ENCODE peak calls at places on chromosomes 13 and 19, in ten cellular contexts. One of them, this sample, is unnamed.

GRCh38 chr13:113777311-113778260 is 18.6 kb downstream of the TMEM255B start:
- DNase-seq in ecto neural progenitor cell: peak
- DNase-seq in activated CD4-positive, alpha-beta T cell treated with anti-CD3 and anti-CD28 coated beads, Interleukin-2, amount 50 U/mL, for 4 hours: no peak
- DNase-seq in T-helper 2 cell treated with Interferon-gamma antibody and Interleukin-4, amounts not matched to agents 5 μg/mL and 100 μg/mL, for 36 hours: no peak
- DNase-seq in HFFc6: no peak
- DNase-seq in cardiac muscle cell: peak
- DNase-seq in T-helper 17 cell: no peak
- DNase-seq in NCI-H1930: no peak
- DNase-seq in upper lobe of left lung: no peak
- DNase-seq in CD8-positive, alpha-beta T cell: no peak
- DNase-seq in this sample: no peak

GRCh38 chr13:113291997-113292862 is 4.8 kb upstream of the LAMP1 start:
- DNase-seq in ecto neural progenitor cell: peak
- DNase-seq in activated CD4-positive, alpha-beta T cell treated with anti-CD3 and anti-CD28 coated beads, Interleukin-2, amount 50 U/mL, for 4 hours: peak
- DNase-seq in T-helper 2 cell treated with Interferon-gamma antibody and Interleukin-4, amounts not matched to agents 5 μg/mL and 100 μg/mL, for 36 hours: peak
- DNase-seq in HFFc6: peak
- DNase-seq in cardiac muscle cell: peak
- DNase-seq in T-helper 17 cell: no peak
- DNase-seq in NCI-H1930: no peak
- DNase-seq in upper lobe of left lung: peak
- DNase-seq in CD8-positive, alpha-beta T cell: no peak
- DNase-seq in this sample: no peak

GRCh38 chr13:28657784-28658538 is 969 bp upstream of the POMP start:
- DNase-seq in ecto neural progenitor cell: no peak
- DNase-seq in activated CD4-positive, alpha-beta T cell treated with anti-CD3 and anti-CD28 coated beads, Interleukin-2, amount 50 U/mL, for 4 hours: no peak
- DNase-seq in T-helper 2 cell treated with Interferon-gamma antibody and Interleukin-4, amounts not matched to agents 5 μg/mL and 100 μg/mL, for 36 hours: no peak
- DNase-seq in HFFc6: peak
- DNase-seq in cardiac muscle cell: no peak
- DNase-seq in T-helper 17 cell: no peak
- DNase-seq in NCI-H1930: no peak
- DNase-seq in upper lobe of left lung: no peak
- DNase-seq in CD8-positive, alpha-beta T cell: no peak
- DNase-seq in this sample: no peak

GRCh38 chr13:101511161-101511560 is 58.7 kb downstream of the ITGBL1 start:
- DNase-seq in ecto neural progenitor cell: no peak
- DNase-seq in activated CD4-positive, alpha-beta T cell treated with anti-CD3 and anti-CD28 coated beads, Interleukin-2, amount 50 U/mL, for 4 hours: no peak
- DNase-seq in T-helper 2 cell treated with Interferon-gamma antibody and Interleukin-4, amounts not matched to agents 5 μg/mL and 100 μg/mL, for 36 hours: no peak
- DNase-seq in HFFc6: no peak
- DNase-seq in cardiac muscle cell: no peak
- DNase-seq in T-helper 17 cell: no peak
- DNase-seq in NCI-H1930: no peak
- DNase-seq in upper lobe of left lung: no peak
- DNase-seq in CD8-positive, alpha-beta T cell: no peak
- DNase-seq in this sample: no peak

GRCh38 chr19:37725181-37725580 is 5.6 kb upstream of the ZNF607 start:
- DNase-seq in ecto neural progenitor cell: no peak
- DNase-seq in activated CD4-positive, alpha-beta T cell treated with anti-CD3 and anti-CD28 coated beads, Interleukin-2, amount 50 U/mL, for 4 hours: no peak
- DNase-seq in T-helper 2 cell treated with Interferon-gamma antibody and Interleukin-4, amounts not matched to agents 5 μg/mL and 100 μg/mL, for 36 hours: no peak
- DNase-seq in HFFc6: no peak
- DNase-seq in cardiac muscle cell: no peak
- DNase-seq in T-helper 17 cell: no peak
- DNase-seq in NCI-H1930: no peak
- DNase-seq in upper lobe of left lung: no peak
- DNase-seq in CD8-positive, alpha-beta T cell: no peak
- DNase-seq in this sample: no peak

GRCh38 chr13:114054269-114054668 is 78.2 kb downstream of the RASA3 start:
- DNase-seq in ecto neural progenitor cell: no peak
- DNase-seq in activated CD4-positive, alpha-beta T cell treated with anti-CD3 and anti-CD28 coated beads, Interleukin-2, amount 50 U/mL, for 4 hours: no peak
- DNase-seq in T-helper 2 cell treated with Interferon-gamma antibody and Interleukin-4, amounts not matched to agents 5 μg/mL and 100 μg/mL, for 36 hours: no peak
- DNase-seq in HFFc6: no peak
- DNase-seq in cardiac muscle cell: no peak
- DNase-seq in T-helper 17 cell: no peak
- DNase-seq in NCI-H1930: no peak
- DNase-seq in upper lobe of left lung: no peak
- DNase-seq in CD8-positive, alpha-beta T cell: no peak
- DNase-seq in this sample: no peak

GRCh38 chr13:25738342-25738771 is 313.5 kb downstream of the SHISA2 start:
- DNase-seq in ecto neural progenitor cell: no peak
- DNase-seq in activated CD4-positive, alpha-beta T cell treated with anti-CD3 and anti-CD28 coated beads, Interleukin-2, amount 50 U/mL, for 4 hours: no peak
- DNase-seq in T-helper 2 cell treated with Interferon-gamma antibody and Interleukin-4, amounts not matched to agents 5 μg/mL and 100 μg/mL, for 36 hours: no peak
- DNase-seq in HFFc6: no peak
- DNase-seq in cardiac muscle cell: peak
- DNase-seq in T-helper 17 cell: no peak
- DNase-seq in NCI-H1930: no peak
- DNase-seq in upper lobe of left lung: no peak
- DNase-seq in CD8-positive, alpha-beta T cell: no peak
- DNase-seq in this sample: no peak

GRCh38 chr19:39246951-39247669 is 1.5 kb downstream of the IFNL4 start:
- DNase-seq in ecto neural progenitor cell: peak
- DNase-seq in activated CD4-positive, alpha-beta T cell treated with anti-CD3 and anti-CD28 coated beads, Interleukin-2, amount 50 U/mL, for 4 hours: peak
- DNase-seq in T-helper 2 cell treated with Interferon-gamma antibody and Interleukin-4, amounts not matched to agents 5 μg/mL and 100 μg/mL, for 36 hours: no peak
- DNase-seq in HFFc6: no peak
- DNase-seq in cardiac muscle cell: no peak
- DNase-seq in T-helper 17 cell: no peak
- DNase-seq in NCI-H1930: peak
- DNase-seq in upper lobe of left lung: peak
- DNase-seq in CD8-positive, alpha-beta T cell: peak
- DNase-seq in this sample: no peak

GRCh38 chr19:37655689-37656491 is 625 bp upstream of the ZFP30 start:
- DNase-seq in ecto neural progenitor cell: peak
- DNase-seq in activated CD4-positive, alpha-beta T cell treated with anti-CD3 and anti-CD28 coated beads, Interleukin-2, amount 50 U/mL, for 4 hours: peak
- DNase-seq in T-helper 2 cell treated with Interferon-gamma antibody and Interleukin-4, amounts not matched to agents 5 μg/mL and 100 μg/mL, for 36 hours: peak
- DNase-seq in HFFc6: peak
- DNase-seq in cardiac muscle cell: peak
- DNase-seq in T-helper 17 cell: peak
- DNase-seq in NCI-H1930: peak
- DNase-seq in upper lobe of left lung: peak
- DNase-seq in CD8-positive, alpha-beta T cell: peak
- DNase-seq in this sample: peak

GRCh38 chr13:80048802-80049201 is 292.1 kb downstream of the SPRY2 start:
- DNase-seq in ecto neural progenitor cell: peak
- DNase-seq in activated CD4-positive, alpha-beta T cell treated with anti-CD3 and anti-CD28 coated beads, Interleukin-2, amount 50 U/mL, for 4 hours: peak
- DNase-seq in T-helper 2 cell treated with Interferon-gamma antibody and Interleukin-4, amounts not matched to agents 5 μg/mL and 100 μg/mL, for 36 hours: peak
- DNase-seq in HFFc6: peak
- DNase-seq in cardiac muscle cell: peak
- DNase-seq in T-helper 17 cell: no peak
- DNase-seq in NCI-H1930: no peak
- DNase-seq in upper lobe of left lung: peak
- DNase-seq in CD8-positive, alpha-beta T cell: peak
- DNase-seq in this sample: peak

GRCh38 chr13:97018029-97018819 is 23.9 kb upstream of the OXGR1 start:
- DNase-seq in ecto neural progenitor cell: peak
- DNase-seq in activated CD4-positive, alpha-beta T cell treated with anti-CD3 and anti-CD28 coated beads, Interleukin-2, amount 50 U/mL, for 4 hours: peak
- DNase-seq in T-helper 2 cell treated with Interferon-gamma antibody and Interleukin-4, amounts not matched to agents 5 μg/mL and 100 μg/mL, for 36 hours: no peak
- DNase-seq in HFFc6: peak
- DNase-seq in cardiac muscle cell: peak
- DNase-seq in T-helper 17 cell: no peak
- DNase-seq in NCI-H1930: peak
- DNase-seq in upper lobe of left lung: no peak
- DNase-seq in CD8-positive, alpha-beta T cell: peak
- DNase-seq in this sample: peak

GRCh38 chr13:78913656-78914055 is 254.7 kb upstream of the OBI1 start:
- DNase-seq in ecto neural progenitor cell: no peak
- DNase-seq in activated CD4-positive, alpha-beta T cell treated with anti-CD3 and anti-CD28 coated beads, Interleukin-2, amount 50 U/mL, for 4 hours: no peak
- DNase-seq in T-helper 2 cell treated with Interferon-gamma antibody and Interleukin-4, amounts not matched to agents 5 μg/mL and 100 μg/mL, for 36 hours: no peak
- DNase-seq in HFFc6: no peak
- DNase-seq in cardiac muscle cell: no peak
- DNase-seq in T-helper 17 cell: no peak
- DNase-seq in NCI-H1930: no peak
- DNase-seq in upper lobe of left lung: no peak
- DNase-seq in CD8-positive, alpha-beta T cell: no peak
- DNase-seq in this sample: no peak

This sample was measured in stimulated activated CD4-positive, alpha-beta T cell treated with anti-CD3 and anti-CD28 coated beads, Interleukin-2, amount 100 ng/mL, for 48 hours.